ENCODE peak calls at places on chromosome X, in ten cellular contexts. One of them, this sample, is unnamed.

GRCh38 chrX:130336531-130336930 is 3.2 kb upstream of the SLC25A14 start:
- DNase-seq in thyroid gland: no peak
- DNase-seq in GM03348: no peak
- DNase-seq in transverse colon: no peak
- DNase-seq in GM20000: no peak
- DNase-seq in iPS-NIHi11: no peak
- DNase-seq in NCI-H187: no peak
- DNase-seq in astrocyte of the spinal cord: no peak
- DNase-seq in stimulated activated CD8-positive, alpha-beta memory T cell treated with anti-CD3 and anti-CD28 coated beads, Interleukin-15, amount 100 ng/mL, for 24 hours: no peak
- DNase-seq in upper lobe of right lung: no peak
- DNase-seq in this sample: no peak

GRCh38 chrX:25295466-25295865 is 279.7 kb upstream of the ARX start:
- DNase-seq in transverse colon: no peak
- DNase-seq in GM20000: no peak
- DNase-seq in astrocyte of the spinal cord: no peak
- DNase-seq in upper lobe of right lung: no peak
- DNase-seq in thyroid gland: no peak
- DNase-seq in NCI-H187: no peak
- DNase-seq in stimulated activated CD8-positive, alpha-beta memory T cell treated with anti-CD3 and anti-CD28 coated beads, Interleukin-15, amount 100 ng/mL, for 24 hours: no peak
- DNase-seq in GM03348: no peak
- DNase-seq in iPS-NIHi11: no peak
- DNase-seq in this sample: no peak

GRCh38 chrX:154476821-154477220 is 2.3 kb downstream of the LAGE3 start:
- DNase-seq in GM20000: no peak
- DNase-seq in upper lobe of right lung: peak
- DNase-seq in iPS-NIHi11: no peak
- DNase-seq in astrocyte of the spinal cord: no peak
- DNase-seq in GM03348: no peak
- DNase-seq in thyroid gland: peak
- DNase-seq in NCI-H187: no peak
- DNase-seq in stimulated activated CD8-positive, alpha-beta memory T cell treated with anti-CD3 and anti-CD28 coated beads, Interleukin-15, amount 100 ng/mL, for 24 hours: no peak
- DNase-seq in transverse colon: no peak
- DNase-seq in this sample: no peak

GRCh38 chrX:3548743-3549441 is 164.6 kb downstream of the PRKX start:
- DNase-seq in NCI-H187: no peak
- DNase-seq in astrocyte of the spinal cord: peak
- DNase-seq in GM03348: peak
- DNase-seq in thyroid gland: no peak
- DNase-seq in transverse colon: no peak
- DNase-seq in upper lobe of right lung: no peak
- DNase-seq in stimulated activated CD8-positive, alpha-beta memory T cell treated with anti-CD3 and anti-CD28 coated beads, Interleukin-15, amount 100 ng/mL, for 24 hours: no peak
- DNase-seq in iPS-NIHi11: no peak
- DNase-seq in GM20000: no peak
- DNase-seq in this sample: no peak

GRCh38 chrX:46333550-46333949 is 211.7 kb downstream of the ZNF674 start:
- DNase-seq in transverse colon: peak
- DNase-seq in thyroid gland: no peak
- DNase-seq in stimulated activated CD8-positive, alpha-beta memory T cell treated with anti-CD3 and anti-CD28 coated beads, Interleukin-15, amount 100 ng/mL, for 24 hours: no peak
- DNase-seq in upper lobe of right lung: no peak
- DNase-seq in NCI-H187: no peak
- DNase-seq in iPS-NIHi11: no peak
- DNase-seq in GM03348: no peak
- DNase-seq in astrocyte of the spinal cord: no peak
- DNase-seq in GM20000: no peak
- DNase-seq in this sample: no peak

GRCh38 chrX:17616936-17617335 is 120.4 kb upstream of the SCML1 start:
- DNase-seq in astrocyte of the spinal cord: no peak
- DNase-seq in upper lobe of right lung: no peak
- DNase-seq in NCI-H187: peak
- DNase-seq in iPS-NIHi11: no peak
- DNase-seq in transverse colon: no peak
- DNase-seq in stimulated activated CD8-positive, alpha-beta memory T cell treated with anti-CD3 and anti-CD28 coated beads, Interleukin-15, amount 100 ng/mL, for 24 hours: no peak
- DNase-seq in GM20000: no peak
- DNase-seq in GM03348: no peak
- DNase-seq in thyroid gland: no peak
- DNase-seq in this sample: no peak

GRCh38 chrX:48306175-48306574 is 50.3 kb downstream of the SSX3 start:
- DNase-seq in GM03348: no peak
- DNase-seq in stimulated activated CD8-positive, alpha-beta memory T cell treated with anti-CD3 and anti-CD28 coated beads, Interleukin-15, amount 100 ng/mL, for 24 hours: no peak
- DNase-seq in GM20000: no peak
- DNase-seq in transverse colon: no peak
- DNase-seq in iPS-NIHi11: no peak
- DNase-seq in astrocyte of the spinal cord: no peak
- DNase-seq in NCI-H187: no peak
- DNase-seq in upper lobe of right lung: no peak
- DNase-seq in thyroid gland: no peak
- DNase-seq in this sample: no peak

GRCh38 chrX:108271397-108271787 is 166.8 kb downstream of the COL4A6 start:
- DNase-seq in NCI-H187: no peak
- DNase-seq in transverse colon: no peak
- DNase-seq in GM03348: no peak
- DNase-seq in stimulated activated CD8-positive, alpha-beta memory T cell treated with anti-CD3 and anti-CD28 coated beads, Interleukin-15, amount 100 ng/mL, for 24 hours: no peak
- DNase-seq in thyroid gland: no peak
- DNase-seq in astrocyte of the spinal cord: no peak
- DNase-seq in GM20000: no peak
- DNase-seq in iPS-NIHi11: no peak
- DNase-seq in upper lobe of right lung: no peak
- DNase-seq in this sample: no peak

GRCh38 chrX:111244238-111244750 is 26.0 kb downstream of the CAPN6 start:
- DNase-seq in astrocyte of the spinal cord: peak
- DNase-seq in transverse colon: no peak
- DNase-seq in GM03348: peak
- DNase-seq in GM20000: peak
- DNase-seq in iPS-NIHi11: peak
- DNase-seq in NCI-H187: peak
- DNase-seq in upper lobe of right lung: no peak
- DNase-seq in thyroid gland: no peak
- DNase-seq in stimulated activated CD8-positive, alpha-beta memory T cell treated with anti-CD3 and anti-CD28 coated beads, Interleukin-15, amount 100 ng/mL, for 24 hours: no peak
- DNase-seq in this sample: peak

GRCh38 chrX:37958493-37959211 is 47.7 kb upstream of the SYTL5 start:
- DNase-seq in upper lobe of right lung: no peak
- DNase-seq in NCI-H187: no peak
- DNase-seq in thyroid gland: no peak
- DNase-seq in GM03348: no peak
- DNase-seq in astrocyte of the spinal cord: peak
- DNase-seq in GM20000: no peak
- DNase-seq in transverse colon: no peak
- DNase-seq in iPS-NIHi11: peak
- DNase-seq in stimulated activated CD8-positive, alpha-beta memory T cell treated with anti-CD3 and anti-CD28 coated beads, Interleukin-15, amount 100 ng/mL, for 24 hours: no peak
- DNase-seq in this sample: no peak

GRCh38 chrX:34656842-34657780 is at the start of gene TMEM47:
- DNase-seq in astrocyte of the spinal cord: peak
- DNase-seq in NCI-H187: no peak
- DNase-seq in stimulated activated CD8-positive, alpha-beta memory T cell treated with anti-CD3 and anti-CD28 coated beads, Interleukin-15, amount 100 ng/mL, for 24 hours: no peak
- DNase-seq in GM20000: peak
- DNase-seq in GM03348: peak
- DNase-seq in transverse colon: peak
- DNase-seq in iPS-NIHi11: peak
- DNase-seq in thyroid gland: peak
- DNase-seq in upper lobe of right lung: peak
- DNase-seq in this sample: no peak

GRCh38 chrX:68697465-68698125 is 50.1 kb downstream of the STARD8 start:
- DNase-seq in NCI-H187: no peak
- DNase-seq in iPS-NIHi11: no peak
- DNase-seq in GM03348: no peak
- DNase-seq in GM20000: no peak
- DNase-seq in transverse colon: no peak
- DNase-seq in thyroid gland: no peak
- DNase-seq in upper lobe of right lung: no peak
- DNase-seq in astrocyte of the spinal cord: no peak
- DNase-seq in stimulated activated CD8-positive, alpha-beta memory T cell treated with anti-CD3 and anti-CD28 coated beads, Interleukin-15, amount 100 ng/mL, for 24 hours: no peak
- DNase-seq in this sample: no peak

GRCh38 chrX:109732319-109732779 is 708 bp downstream of the ACSL4 start:
- DNase-seq in NCI-H187: no peak
- DNase-seq in thyroid gland: no peak
- DNase-seq in astrocyte of the spinal cord: peak
- DNase-seq in stimulated activated CD8-positive, alpha-beta memory T cell treated with anti-CD3 and anti-CD28 coated beads, Interleukin-15, amount 100 ng/mL, for 24 hours: no peak
- DNase-seq in transverse colon: no peak
- DNase-seq in iPS-NIHi11: peak
- DNase-seq in upper lobe of right lung: no peak
- DNase-seq in GM03348: peak
- DNase-seq in GM20000: no peak
- DNase-seq in this sample: peak

GRCh38 chrX:102029026-102029425 is 96.5 kb upstream of the TCEAL2 start:
- DNase-seq in NCI-H187: no peak
- DNase-seq in astrocyte of the spinal cord: no peak
- DNase-seq in GM03348: no peak
- DNase-seq in iPS-NIHi11: no peak
- DNase-seq in thyroid gland: no peak
- DNase-seq in stimulated activated CD8-positive, alpha-beta memory T cell treated with anti-CD3 and anti-CD28 coated beads, Interleukin-15, amount 100 ng/mL, for 24 hours: no peak
- DNase-seq in upper lobe of right lung: no peak
- DNase-seq in GM20000: no peak
- DNase-seq in transverse colon: no peak
- DNase-seq in this sample: no peak